ENCODE peak calls at places on chromosomes 6 and 20, in six cellular contexts. C, D, B, M, Y and F are unnamed samples.

GRCh38 chr6:14324042-14324441 is 206.5 kb downstream of the CD83 start:
- DNase-seq in B (peak; percentile 21), M (peak; percentile 47), D (no peak), C (no peak), Y (no peak), F (no peak)

GRCh38 chr20:11755071-11755881 is 162.4 kb upstream of the BTBD3 start:
- DNase-seq in C (no peak), Y (no peak), B (peak; percentile 62), D (peak; percentile 26), M (peak; percentile 60), F (peak; percentile 20)

GRCh38 chr6:116443105-116443504 is 18.1 kb upstream of the CALHM6 start:
- DNase-seq in C (no peak), M (no peak), D (no peak), Y (no peak), B (peak; percentile 8), F (no peak)

GRCh38 chr20:64121586-64121985 is 14.2 kb upstream of the NPBWR2 start:
- DNase-seq in B (no peak), M (no peak), Y (no peak), D (no peak), C (no peak), F (no peak)

GRCh38 chr6:75481394-75481793 is 12.2 kb downstream of the FILIP1 start:
- DNase-seq in M (no peak), Y (no peak), C (no peak), B (peak; percentile 19), D (no peak), F (no peak)

GRCh38 chr6:19663479-19663878 is 173.7 kb upstream of the ID4 start:
- DNase-seq in B (no peak), C (no peak), D (no peak), Y (no peak), M (no peak), F (no peak)

GRCh38 chr6:44627091-44627878 is 239.8 kb downstream of the CDC5L start:
- DNase-seq in Y (no peak), B (no peak), M (no peak), D (no peak), C (no peak), F (no peak)

GRCh38 chr6:42007753-42008528 is 42.4 kb upstream of the TAF8 start:
- DNase-seq in C (no peak), D (no peak), B (no peak), Y (no peak), M (no peak), F (no peak)

GRCh38 chr20:63461364-63461763 is 11.1 kb downstream of the KCNQ2 start:
- DNase-seq in B (peak; percentile 29), M (peak; percentile 34), Y (no peak), C (peak; percentile 49), D (no peak), F (peak; percentile 11)

GRCh38 chr6:68778356-68779020 is 143.4 kb downstream of the ADGRB3 start:
- DNase-seq in M (peak; percentile 50), D (peak; percentile 30), Y (peak; percentile 30), B (peak; percentile 43), C (peak; percentile 76), F (peak; percentile 42)

GRCh38 chr6:34392497-34393190 is at the start of gene NUDT3:
- DNase-seq in C (peak; percentile 99), Y (peak; percentile 96), B (peak; percentile 98), D (peak; percentile 95), M (peak; percentile 91), F (peak; percentile 98)

GRCh38 chr6:94501546-94501945 is 1075.8 kb upstream of the MANEA start:
- DNase-seq in M (no peak), C (no peak), D (no peak), B (no peak), Y (no peak), F (no peak)

GRCh38 chr20:53918010-53918311 is 152.4 kb downstream of the BCAS1 start:
- DNase-seq in C (no peak), M (no peak), D (no peak), Y (no peak), B (no peak), F (no peak)

GRCh38 chr6:158043008-158043407 is 61.3 kb downstream of the SYNJ2 start:
- DNase-seq in M (no peak), C (no peak), D (no peak), B (no peak), Y (no peak), F (no peak)

GRCh38 chr6:100116409-100117194 is 122.6 kb upstream of the MCHR2 start:
- DNase-seq in D (peak; percentile 62), Y (peak; percentile 23), M (peak; percentile 79), C (peak; percentile 71), B (peak; percentile 78), F (peak; percentile 91)

GRCh38 chr6:160071805-160072687 is 49.6 kb upstream of the SLC22A1 start:
- DNase-seq in C (peak; percentile 11), M (peak; percentile 9), Y (no peak), B (peak; percentile 16), D (no peak), F (peak; percentile 6)

GRCh38 chr6:128632131-128632530 is 111.7 kb upstream of the PTPRK start:
- DNase-seq in D (no peak), M (peak; percentile 93), C (no peak), Y (no peak), B (no peak), F (no peak)

GRCh38 chr6:15364401-15365037 is 118.7 kb downstream of the JARID2 start:
- DNase-seq in M (no peak), B (no peak), D (no peak), Y (no peak), C (no peak), F (no peak)

DNA sequence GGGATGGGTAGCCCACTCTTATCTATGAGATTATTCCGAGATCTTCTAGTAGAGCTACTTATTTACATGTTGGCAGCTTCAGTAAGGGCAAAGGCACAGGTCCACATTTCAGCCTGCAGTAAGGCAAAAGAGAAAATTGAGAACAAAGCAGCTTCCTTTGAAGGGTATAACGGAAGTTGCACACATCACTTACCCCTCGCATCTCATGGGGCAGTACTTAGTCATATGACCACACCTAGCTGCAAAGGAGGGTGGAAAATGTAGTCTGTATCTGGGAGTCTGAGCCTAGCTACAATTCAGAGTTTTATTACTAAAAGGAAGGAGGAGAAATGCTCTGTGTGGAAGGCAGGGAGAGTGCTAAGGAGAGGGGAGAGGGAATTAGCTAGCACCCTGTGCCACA is 29.7 kb downstream of the SPACA1 start:
- DNase-seq in D (no peak), M (no peak), B (no peak), C (no peak), Y (no peak), F (no peak)
- H3K4me3 ChIP-seq in D (no peak overlapping the region), M (no peak overlapping the region), B (no peak overlapping the region), C (no peak overlapping the region), Y (no peak overlapping the region), F (no peak overlapping the region)

GRCh38 chr6:46674410-46674809 is 13.3 kb upstream of the TDRD6 start:
- DNase-seq in B (no peak), D (no peak), M (no peak), C (no peak), Y (no peak), F (no peak)
- H3K9ac ChIP-seq in B (no peak overlapping the region), D (no peak overlapping the region), M (no peak overlapping the region), C (no peak overlapping the region), Y (no peak overlapping the region), F (no peak overlapping the region)

GRCh38 chr6:90429713-90430112 is 133.1 kb upstream of the BACH2 start:
- DNase-seq in M (no peak), C (peak; percentile 48), D (no peak), B (no peak), Y (no peak), F (no peak)

GRCh38 chr6:90434096-90434495 is 137.5 kb upstream of the BACH2 start:
- DNase-seq in M (peak; percentile 22), D (no peak), C (peak; percentile 16), Y (no peak), B (no peak), F (no peak)

GRCh38 chr6:90432408-90432775 is 135.7 kb upstream of the BACH2 start:
- DNase-seq in B (no peak), Y (no peak), D (no peak), C (no peak), M (no peak), F (no peak)

GRCh38 chr6:90432937-90433336 is 136.3 kb upstream of the BACH2 start:
- DNase-seq in D (no peak), C (no peak), M (no peak), B (no peak), Y (no peak), F (no peak)

DNA sequence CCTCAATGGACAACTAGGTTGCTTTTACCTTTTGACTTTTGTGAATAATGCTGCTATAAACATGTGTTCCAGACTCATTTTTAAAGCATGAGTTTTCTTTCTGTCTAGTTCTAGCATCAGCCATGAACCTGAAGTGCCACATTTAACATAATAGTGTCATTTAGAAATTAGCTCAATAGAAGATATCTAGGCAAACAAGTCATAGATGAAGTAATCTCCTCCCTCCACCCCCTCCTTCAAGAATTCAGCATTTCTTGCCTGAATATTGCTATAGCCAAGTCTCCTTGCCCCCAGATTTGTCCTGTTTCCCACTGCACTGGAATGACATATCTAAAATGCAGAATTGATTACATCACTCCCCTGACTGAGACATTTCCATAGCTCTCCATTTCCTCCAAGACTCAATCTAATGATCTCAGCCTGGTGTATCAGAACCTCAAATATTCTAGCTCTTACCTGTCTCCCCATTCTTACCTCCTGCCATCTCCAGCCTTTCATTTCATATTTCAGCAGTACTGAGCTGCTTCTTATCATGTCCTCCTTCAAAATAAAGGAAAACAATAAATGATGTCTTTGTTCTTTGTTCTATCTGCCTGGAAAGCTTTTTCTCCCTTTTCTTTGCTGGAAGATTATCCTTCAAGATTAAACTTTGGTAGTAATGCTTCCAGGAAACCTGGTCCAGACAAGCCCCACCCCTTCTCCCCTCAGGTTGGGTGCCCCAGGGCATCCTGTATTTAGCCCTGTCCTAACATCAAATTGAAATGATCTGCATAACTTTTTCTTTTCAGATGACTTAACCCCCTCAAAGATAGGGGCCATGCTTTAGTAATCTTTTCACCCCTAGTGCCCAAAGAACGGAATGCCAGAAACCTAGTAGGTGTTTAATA is 135.1 kb upstream of the BACH2 start:
- DNase-seq in D (no peak), Y (no peak), M (no peak), B (no peak), C (no peak), F (no peak)
- H3K9me3 ChIP-seq in D (peaks cover 18% of the 10 kb centered on the region), Y (peaks cover 6% of the 10 kb centered on the region), M (no peaks in the 10 kb centered on the region), B (no peaks in the 10 kb centered on the region), C (no peaks in the 10 kb centered on the region), F (peaks cover 23% of the 10 kb centered on the region)

DNA sequence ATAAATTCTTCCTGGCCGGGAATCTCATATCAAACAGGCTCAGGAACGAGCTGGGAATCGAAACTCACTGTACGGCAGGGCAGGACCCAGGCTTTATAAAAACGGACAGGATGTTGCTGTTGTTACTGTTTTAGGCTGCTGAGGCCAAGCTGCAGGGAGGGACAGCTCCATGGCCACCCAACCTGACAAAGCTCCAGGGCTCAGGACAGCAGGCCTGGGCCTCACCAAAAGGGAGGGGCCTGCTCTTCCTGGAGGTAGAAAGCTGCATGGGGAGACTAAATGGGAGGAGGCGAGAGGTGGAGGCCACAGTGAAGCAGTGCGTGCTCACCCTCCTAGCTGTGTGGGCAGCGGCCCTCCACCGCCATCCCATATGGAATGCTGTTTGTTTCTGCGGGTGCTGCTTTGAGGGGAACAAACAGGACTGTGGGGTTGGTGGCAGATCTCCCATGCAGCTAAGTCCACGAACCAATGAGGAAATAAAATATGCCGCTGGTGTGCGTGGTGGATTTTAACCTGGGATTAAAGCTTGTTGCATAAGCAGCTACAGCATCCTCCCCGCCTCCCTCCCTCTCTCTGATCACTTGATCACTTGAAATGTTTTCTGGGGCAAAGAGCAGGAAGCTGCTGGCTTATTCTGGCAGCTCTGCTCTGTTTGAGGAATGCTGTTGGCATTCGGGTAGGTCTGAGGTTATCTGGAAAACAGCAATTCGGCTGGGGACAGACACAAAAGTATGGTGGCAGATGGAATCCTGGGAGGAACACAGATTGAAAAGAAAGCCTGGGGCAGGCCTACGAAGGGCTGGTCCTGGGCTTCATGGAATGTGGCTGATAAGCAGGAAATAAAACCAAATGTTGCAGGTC is 2.4 kb upstream of the ZMYND8 start:
- DNase-seq in M (peak; percentile 95), D (no peak), C (peak; percentile 90), B (peak; percentile 90), Y (peak; percentile 67), F (peak; percentile 92)
- H3K4me3 ChIP-seq in M (peak overlapping the region; percentile 9), D (no peak overlapping the region), C (peak overlapping the region; percentile 65), B (peak overlapping the region; percentile 33), Y (no peak overlapping the region), F (peak overlapping the region; percentile 62)

GRCh38 chr20:44552039-44552438 is 30.2 kb upstream of the SERINC3 start:
- DNase-seq in C (peak; percentile 58), Y (no peak), M (no peak), D (no peak), B (no peak), F (no peak)
- H3K9ac ChIP-seq in C (peak overlapping the region; percentile 11), Y (no peak overlapping the region), M (no peak overlapping the region), D (no peak overlapping the region), B (peak overlapping the region; percentile 45), F (peak overlapping the region; percentile 56)